ENCODE peak calls at places on chromosomes 3 and 15, in seven cellular contexts. R is HCT116, E is nephron progenitor cell, M is cardiac fibroblast, S is HFF-Myc, I is heart left ventricle, Z is Calu3. O is an unnamed sample.

GRCh38 chr15:55990516-55990915 is 2.9 kb downstream of the NEDD4 start:
- DNase-seq in R (no peak), S (no peak), I (no peak), E (no peak), Z (no peak), M (no peak), O (no peak)

GRCh38 chr15:65082303-65082958 is 5.9 kb downstream of the KBTBD13 start:
- DNase-seq in I (no peak), M (no peak), E (peak), Z (peak), S (no peak), R (no peak), O (no peak)

GRCh38 chr3:178129109-178129508 is 407.1 kb upstream of the KCNMB2 start:
- DNase-seq in I (no peak), Z (no peak), M (peak), S (no peak), E (no peak), R (no peak), O (no peak)

GRCh38 chr3:115789480-115789879 is 166.2 kb downstream of the GAP43 start:
- DNase-seq in S (no peak), M (no peak), Z (no peak), I (no peak), E (no peak), R (no peak), O (no peak)

GRCh38 chr3:188185717-188186236 is 31.8 kb downstream of the LPP start:
- DNase-seq in Z (peak), S (no peak), R (no peak), I (no peak), E (peak), M (no peak), O (no peak)

GRCh38 chr15:61411941-61412510 is 182.9 kb upstream of the RORA start:
- DNase-seq in I (no peak), Z (no peak), S (no peak), E (no peak), M (no peak), R (no peak), O (no peak)

GRCh38 chr3:107216711-107217110 is 160.5 kb upstream of the CCDC54 start:
- DNase-seq in Z (peak), R (no peak), E (no peak), I (no peak), S (no peak), M (peak), O (no peak)

GRCh38 chr3:126104742-126105605 is 21.1 kb upstream of the SLC41A3 start:
- DNase-seq in S (no peak), E (no peak), Z (no peak), R (no peak), I (no peak), M (no peak), O (no peak)

GRCh38 chr15:49645937-49646336 is 25.1 kb downstream of the DTWD1 start:
- DNase-seq in Z (no peak), S (peak), R (no peak), M (peak), E (no peak), I (no peak), O (peak)

GRCh38 chr3:4806535-4807108 is 172.6 kb upstream of the BHLHE40 start:
- DNase-seq in I (no peak), E (no peak), Z (no peak), S (no peak), R (no peak), M (no peak), O (no peak)

GRCh38 chr3:46699846-46700523 is 1.2 kb upstream of the TMIE start:
- DNase-seq in Z (no peak), E (no peak), S (no peak), R (no peak), M (no peak), I (peak), O (no peak)

GRCh38 chr15:89575656-89576416 is 567 bp downstream of the TICRR start:
- DNase-seq in E (peak), Z (peak), R (no peak), I (no peak), M (peak), S (no peak), O (no peak)

GRCh38 chr3:176159796-176160195 is 1037.5 kb downstream of the TBL1XR1 start:
- DNase-seq in E (no peak), R (no peak), S (peak), Z (peak), M (no peak), I (no peak), O (no peak)

GRCh38 chr15:70575251-70576227 is 187.8 kb downstream of the UACA start:
- DNase-seq in M (no peak), I (no peak), S (peak), E (no peak), Z (no peak), R (no peak), O (no peak)

GRCh38 chr3:139123377-139124095 is 78.8 kb upstream of the PRR23C start:
- DNase-seq in R (no peak), Z (no peak), M (no peak), I (no peak), S (no peak), E (no peak), O (no peak)

GRCh38 chr15:43903864-43904290 is 77.1 kb downstream of the WDR76 start:
- DNase-seq in R (peak), S (peak), E (peak), M (peak), Z (peak), I (peak), O (no peak)

GRCh38 chr3:12766541-12766940 is 7.5 kb upstream of the TMEM40 start:
- DNase-seq in E (no peak), Z (no peak), S (no peak), R (no peak), I (no peak), M (no peak), O (no peak)

GRCh38 chr15:76150508-76150907 is 90.7 kb downstream of the TMEM266 start:
- DNase-seq in S (no peak), Z (no peak), R (no peak), M (no peak), I (no peak), E (no peak), O (no peak)

GRCh38 chr15:78923480-78924360 is 21.1 kb downstream of the CTSH start:
- DNase-seq in E (no peak), M (no peak), Z (no peak), R (no peak), I (no peak), S (no peak), O (no peak)

GRCh38 chr15:39745415-39745814 is 37.2 kb downstream of the FSIP1 start:
- DNase-seq in E (no peak), Z (no peak), S (no peak), I (no peak), R (no peak), M (no peak), O (no peak)

GRCh38 chr15:39746176-39746575 is 36.5 kb downstream of the FSIP1 start:
- DNase-seq in Z (no peak), M (peak), R (no peak), E (no peak), S (no peak), I (no peak), O (no peak)

GRCh38 chr15:39743611-39744010 is 39.0 kb downstream of the FSIP1 start:
- DNase-seq in M (no peak), E (no peak), S (no peak), R (no peak), Z (no peak), I (no peak), O (no peak)

GRCh38 chr15:39746714-39747276 is 35.8 kb downstream of the FSIP1 start:
- DNase-seq in S (no peak), E (no peak), M (no peak), R (no peak), Z (no peak), I (no peak), O (no peak)

DNA sequence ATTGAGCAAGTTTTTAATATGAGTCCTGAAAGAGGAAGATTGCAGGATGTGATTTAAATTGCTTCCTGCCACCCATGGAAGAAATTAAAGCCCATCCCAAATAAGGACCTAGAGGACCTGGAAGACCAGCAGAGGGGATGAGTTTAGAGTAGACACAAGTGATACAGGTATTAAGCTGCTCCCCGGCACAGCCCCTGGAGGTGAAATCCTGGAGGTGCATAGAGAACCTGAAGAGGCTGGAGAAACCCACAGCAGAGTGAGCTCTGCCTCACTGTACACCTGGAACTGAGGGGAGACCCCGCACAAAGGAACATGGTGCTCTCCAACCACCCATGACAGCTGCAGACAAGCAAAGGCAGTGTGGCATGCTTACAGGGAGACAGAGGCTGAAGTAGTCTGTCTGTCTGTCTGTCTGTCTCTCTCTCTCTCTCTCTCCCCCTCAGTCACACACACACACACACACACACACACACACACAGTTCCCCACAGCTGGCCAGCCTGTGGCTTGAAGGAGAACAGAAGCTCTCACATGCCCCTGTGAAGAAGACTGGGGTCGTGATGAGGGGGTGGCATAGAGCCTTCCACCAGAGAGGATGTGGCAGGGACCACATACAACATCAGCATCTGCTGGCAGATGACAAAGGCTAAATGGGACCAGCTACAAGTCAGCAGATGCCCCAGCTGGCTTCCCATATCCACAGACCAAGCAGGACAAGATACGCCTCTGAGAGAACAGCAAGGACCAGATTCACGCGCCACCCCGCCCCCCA is 38.1 kb downstream of the FSIP1 start:
- DNase-seq in R (no peak), M (no peak), E (peak), Z (no peak), I (no peak), S (no peak), O (no peak)
- TF ChIP-seq CTCF in R (peak), M (no peak), E (no peak), Z (no peak), I (no peak), S (no peak), O (peak)

GRCh38 chr3:133899309-133899708 is 3.6 kb upstream of the RAB6B start:
- DNase-seq in E (no peak), M (no peak), S (no peak), R (no peak), Z (no peak), I (no peak), O (no peak)

GRCh38 chr3:133896002-133896761 is 500 bp upstream of the RAB6B start:
- DNase-seq in R (no peak), I (no peak), M (peak), E (peak), S (no peak), Z (no peak), O (no peak)

GRCh38 chr3:133905376-133905775 is 9.7 kb upstream of the RAB6B start:
- DNase-seq in I (no peak), S (no peak), E (no peak), Z (no peak), M (no peak), R (no peak), O (no peak)

GRCh38 chr3:133897547-133897946 is 1.9 kb upstream of the RAB6B start:
- DNase-seq in S (no peak), Z (no peak), R (no peak), E (no peak), M (no peak), I (no peak), O (no peak)

DNA sequence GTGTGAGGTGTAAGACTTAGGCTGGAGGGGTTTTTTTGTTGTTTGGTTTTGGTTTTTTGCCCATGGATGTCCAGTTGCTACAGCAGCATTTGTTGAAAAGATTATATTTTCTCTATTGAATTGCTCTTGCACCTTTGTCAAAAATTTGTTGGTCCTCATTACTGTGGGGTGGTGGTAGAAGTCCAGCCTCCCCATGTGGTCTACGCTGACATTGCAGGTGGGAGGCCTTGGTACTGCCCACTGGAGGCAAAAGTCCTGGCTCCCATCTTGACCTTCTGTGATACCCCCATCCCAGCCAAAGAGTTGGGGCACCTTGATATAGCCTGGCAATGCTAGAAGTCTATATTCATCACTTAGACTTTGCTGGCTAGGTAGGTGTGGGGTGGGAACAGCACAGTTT is 5.4 kb upstream of the RAB6B start:
- DNase-seq in R (no peak), S (no peak), M (no peak), Z (no peak), E (no peak), I (no peak), O (no peak)
- TF ChIP-seq CTCF in R (peak), S (peak), M (peak), Z (no peak), E (no peak), I (peak), O (peak)

DNA sequence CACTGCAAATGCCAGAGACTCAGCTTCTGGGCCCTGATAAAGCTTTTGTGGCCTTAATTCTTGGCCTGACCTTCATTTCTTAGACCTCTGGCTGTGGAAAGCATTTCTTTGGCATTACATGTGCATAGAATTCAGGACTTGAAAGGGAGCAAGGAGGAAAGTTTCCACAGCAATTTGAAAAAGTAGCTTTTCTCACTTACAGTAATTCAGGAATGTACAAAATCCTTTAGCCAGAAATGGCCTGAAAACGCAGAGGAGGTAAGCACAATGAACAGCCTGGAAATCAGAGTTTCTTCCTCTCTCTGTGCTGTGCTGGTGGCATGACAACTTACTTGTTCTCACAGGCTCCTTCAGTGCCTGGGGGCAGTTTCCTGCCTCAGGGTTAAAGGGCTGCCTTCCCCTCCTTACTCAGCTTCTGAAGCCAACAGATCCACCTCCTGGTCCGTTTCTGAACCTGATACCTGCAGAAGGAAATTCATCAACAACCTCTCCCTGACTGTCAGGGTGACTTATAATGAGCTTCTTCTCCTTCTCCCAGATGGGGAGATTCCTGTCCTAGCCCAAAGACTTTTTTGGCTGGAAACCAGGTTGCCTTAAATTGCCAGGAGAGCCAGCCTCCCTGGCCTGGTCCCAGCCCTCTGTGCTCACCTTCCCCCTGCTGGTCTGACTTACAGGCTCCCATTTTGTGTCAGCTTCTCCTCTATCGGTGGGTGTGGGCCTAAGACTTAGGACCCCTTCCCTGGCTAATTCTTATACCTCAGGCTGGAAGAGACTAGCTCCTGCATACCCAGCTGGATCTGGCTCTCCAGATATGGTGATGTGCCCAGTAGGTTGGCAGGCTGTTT is 102.3 kb downstream of the MYRIP start:
- DNase-seq in Z (peak), S (no peak), R (no peak), M (peak), E (peak), I (no peak), O (no peak)
- TF ChIP-seq CTCF in Z (no peak), S (no peak), R (no peak), M (no peak), E (no peak), I (no peak), O (peak)

GRCh38 chr3:51139616-51140015 is 245.5 kb upstream of the MANF start:
- DNase-seq in E (no peak), I (no peak), Z (no peak), M (no peak), R (no peak), S (no peak), O (no peak)

GRCh38 chr3:51137715-51138114 is 247.4 kb upstream of the MANF start:
- DNase-seq in E (no peak), R (no peak), S (no peak), Z (no peak), I (no peak), M (no peak), O (no peak)

GRCh38 chr3:51146781-51147180 is 238.3 kb upstream of the MANF start:
- DNase-seq in M (no peak), E (no peak), R (no peak), Z (no peak), S (no peak), I (no peak), O (no peak)

GRCh38 chr3:51145811-51146585 is 239.1 kb upstream of the MANF start:
- DNase-seq in R (no peak), I (no peak), M (no peak), Z (no peak), E (no peak), S (no peak), O (no peak)

GRCh38 chr3:51141573-51141972 is 243.5 kb upstream of the MANF start:
- DNase-seq in I (no peak), Z (no peak), R (no peak), M (no peak), S (no peak), E (no peak), O (no peak)
- TF ChIP-seq CTCF in I (no peak), Z (no peak), R (peak), M (no peak), S (no peak), E (peak), O (no peak)

GRCh38 chr3:63333815-63334214 is 55.7 kb downstream of the SYNPR start:
- DNase-seq in I (no peak), M (peak), Z (peak), E (no peak), R (no peak), S (no peak), O (no peak)
- TF ChIP-seq CTCF in I (peak), M (no peak), Z (no peak), E (no peak), R (peak), S (no peak), O (no peak)

GRCh38 chr3:16130066-16130465 is 44.4 kb upstream of the GALNT15 start:
- DNase-seq in Z (no peak), E (no peak), S (no peak), R (no peak), M (peak), I (no peak), O (peak)
- TF ChIP-seq CTCF in Z (no peak), E (no peak), S (no peak), R (no peak), M (no peak), I (no peak), O (peak)

O was measured in epithelial cell of proximal tubule.